ENCODE peak calls at places on chromosomes 3 and 15, in nine cellular contexts. Z, M, R, Y, F, G, O, S and D are unnamed samples.

GRCh38 chr3:170572665-170573253 is 13.1 kb downstream of the SLC7A14 start:
- DNase-seq in G (no peak), S (no peak), F (no peak), R (peak; percentile 78), O (no peak), M (peak; percentile 93), Y (no peak), Z (peak; percentile 85), D (no peak)

GRCh38 chr3:143109861-143110260 is 9.7 kb upstream of the CHST2 start:
- DNase-seq in M (no peak), O (no peak), R (no peak), Z (no peak), G (no peak), S (no peak), Y (no peak), F (no peak), D (no peak)

GRCh38 chr3:39210078-39210477 is 17.7 kb upstream of the XIRP1 start:
- DNase-seq in O (no peak), R (no peak), S (no peak), G (no peak), Z (no peak), Y (no peak), M (no peak), F (no peak), D (no peak)

GRCh38 chr15:81000626-81001179 is at the start of gene TLNRD1:
- DNase-seq in G (peak; percentile 68), S (peak; percentile 83), O (peak; percentile 80), R (peak; percentile 92), F (peak; percentile 93), M (peak; percentile 92), Z (peak; percentile 88), Y (peak; percentile 80), D (peak; percentile 94)

GRCh38 chr3:172635588-172635987 is 75.3 kb downstream of the NCEH1 start:
- DNase-seq in R (no peak), Z (peak; percentile 45), S (no peak), O (no peak), F (no peak), M (peak; percentile 60), Y (peak; percentile 22), G (no peak), D (no peak)

GRCh38 chr3:23944007-23944760 is 902 bp upstream of the NR1D2 start:
- DNase-seq in S (no peak), Y (no peak), M (no peak), O (no peak), R (no peak), G (no peak), Z (no peak), F (no peak), D (no peak)

GRCh38 chr3:142553741-142554140 is 24.8 kb downstream of the ATR start:
- DNase-seq in R (no peak), O (no peak), F (no peak), S (no peak), Y (no peak), Z (no peak), G (no peak), M (no peak), D (no peak)

GRCh38 chr15:92974183-92974915 is 74.2 kb downstream of the CHD2 start:
- DNase-seq in O (no peak), S (no peak), R (no peak), G (peak; percentile 87), F (no peak), M (no peak), Y (no peak), Z (no peak), D (no peak)

GRCh38 chr15:32851619-32852416 is 134.0 kb downstream of the GREM1 start:
- DNase-seq in O (no peak), R (peak; percentile 96), M (peak; percentile 96), G (no peak), Y (no peak), F (no peak), Z (peak; percentile 69), S (no peak), D (no peak)

GRCh38 chr3:42871592-42872196 is 4.0 kb downstream of the CYP8B1 start:
- DNase-seq in G (no peak), O (no peak), M (no peak), R (no peak), F (peak; percentile 41), S (no peak), Y (no peak), Z (no peak), D (no peak)

GRCh38 chr3:16334909-16335308 is 69.9 kb downstream of the OXNAD1 start:
- DNase-seq in G (no peak), F (no peak), Z (no peak), R (no peak), O (no peak), M (peak; percentile 5), S (no peak), Y (no peak), D (no peak)

GRCh38 chr15:60391722-60392340 is 6.0 kb downstream of the ANXA2 start:
- DNase-seq in O (no peak), Z (no peak), R (no peak), F (no peak), S (no peak), G (no peak), M (no peak), Y (no peak), D (peak; percentile 41)

GRCh38 chr15:39621210-39621609 is 40.3 kb downstream of the THBS1 start:
- DNase-seq in S (no peak), Z (peak; percentile 45), F (no peak), G (no peak), Y (no peak), M (no peak), O (no peak), R (no peak), D (no peak)

GRCh38 chr3:58013973-58014649 is 5.9 kb downstream of the FLNB start:
- DNase-seq in S (no peak), F (peak; percentile 31), M (peak; percentile 90), O (peak; percentile 64), G (peak; percentile 35), Y (no peak), Z (no peak), R (peak; percentile 86), D (no peak)

DNA sequence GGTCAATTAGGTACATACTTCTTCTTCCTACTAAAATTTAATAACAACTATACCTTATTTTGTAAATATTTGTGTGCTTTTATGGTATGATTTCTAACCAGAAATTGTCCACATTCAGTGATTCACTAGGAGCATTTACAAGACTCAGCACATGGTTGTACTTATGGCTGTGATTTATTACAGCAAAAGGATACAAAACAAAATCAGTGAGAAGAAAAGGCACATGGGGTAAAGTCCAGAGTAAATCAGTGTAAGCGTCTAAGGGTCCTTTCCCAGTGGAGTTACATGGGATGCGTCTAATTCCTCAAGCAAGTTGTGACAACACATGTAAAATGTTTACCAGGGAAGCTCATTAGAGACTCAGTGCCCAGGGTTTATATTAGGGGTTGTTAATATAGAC is 31.1 kb downstream of the RNF13 start:
- DNase-seq in M (no peak), F (no peak), Y (no peak), G (no peak), O (no peak), S (no peak), Z (no peak), R (no peak), D (no peak)
- H3K4me1 ChIP-seq in M (no peaks in the 10 kb centered on the region), F (no peaks in the 10 kb centered on the region), Y (no peaks in the 10 kb centered on the region), G (peaks cover 66% of the 10 kb centered on the region), O (peaks cover 55% of the 10 kb centered on the region), S (peaks cover 4% of the 10 kb centered on the region), Z (peaks cover 21% of the 10 kb centered on the region), R (no peaks in the 10 kb centered on the region), D (no peaks in the 10 kb centered on the region)

GRCh38 chr3:53113293-53114010 is 16.8 kb downstream of the RFT1 start:
- DNase-seq in Z (no peak), M (no peak), S (no peak), R (peak; percentile 26), Y (no peak), F (peak; percentile 82), O (no peak), G (peak; percentile 66), D (no peak)
- TF ChIP-seq CTCF in Z (no peak), M (no peak), S (no peak), R (no peak), Y (no peak), F (no peak), O (no peak), G (no peak), D (no peak)

GRCh38 chr3:157255797-157256196 is 95.8 kb upstream of the CCNL1 start:
- DNase-seq in S (no peak), R (no peak), F (no peak), O (no peak), Z (no peak), M (no peak), G (no peak), Y (no peak), D (no peak)

GRCh38 chr3:157259825-157260224 is 99.9 kb upstream of the CCNL1 start:
- DNase-seq in Z (no peak), O (no peak), Y (no peak), S (no peak), R (no peak), F (no peak), G (no peak), M (no peak), D (no peak)

GRCh38 chr3:157257101-157257500 is 97.2 kb upstream of the CCNL1 start:
- DNase-seq in S (no peak), Y (no peak), R (peak; percentile 19), Z (no peak), M (no peak), G (no peak), F (no peak), O (no peak), D (no peak)

GRCh38 chr3:157263027-157263426 is 103.1 kb upstream of the CCNL1 start:
- DNase-seq in S (no peak), Z (peak; percentile 72), O (no peak), M (no peak), G (no peak), F (no peak), R (no peak), Y (no peak), D (no peak)

GRCh38 chr3:157261000-157261399 is 101.1 kb upstream of the CCNL1 start:
- DNase-seq in R (no peak), S (no peak), Z (no peak), O (no peak), G (no peak), Y (no peak), M (no peak), F (no peak), D (no peak)
- H3K4me1 ChIP-seq in R (no peaks in the 10 kb centered on the region), S (no peaks in the 10 kb centered on the region), Z (peaks cover 15% of the 10 kb centered on the region), O (peaks cover 27% of the 10 kb centered on the region), G (no peaks in the 10 kb centered on the region), Y (no peaks in the 10 kb centered on the region), M (no peaks in the 10 kb centered on the region), F (no peaks in the 10 kb centered on the region), D (no peaks in the 10 kb centered on the region)

GRCh38 chr3:180274536-180274935 is 237.8 kb upstream of the PEX5L start:
- DNase-seq in R (no peak), F (no peak), Z (no peak), M (no peak), G (no peak), O (no peak), Y (no peak), S (no peak), D (no peak)

GRCh38 chr3:180277036-180277435 is 240.3 kb upstream of the PEX5L start:
- DNase-seq in R (no peak), Y (no peak), M (peak; percentile 42), S (no peak), G (no peak), Z (peak; percentile 85), F (no peak), O (no peak), D (no peak)

GRCh38 chr3:180278583-180279188 is 241.9 kb upstream of the PEX5L start:
- DNase-seq in G (no peak), Z (no peak), M (no peak), R (no peak), Y (no peak), F (no peak), O (no peak), S (no peak), D (no peak)

GRCh38 chr3:180280601-180281000 is 243.9 kb upstream of the PEX5L start:
- DNase-seq in O (no peak), S (no peak), G (no peak), R (peak; percentile 4), Y (no peak), M (peak; percentile 74), Z (peak; percentile 98), F (no peak), D (no peak)

GRCh38 chr3:180275176-180275575 is 238.4 kb upstream of the PEX5L start:
- DNase-seq in F (no peak), Z (peak; percentile 58), S (no peak), M (no peak), Y (no peak), G (no peak), O (no peak), R (no peak), D (no peak)
- TF ChIP-seq CTCF in F (no peak), Z (no peak), S (no peak), M (no peak), Y (no peak), G (no peak), O (no peak), R (no peak), D (no peak)